ENCODE peak calls at places on chromosomes 6 and 20, in eight cellular contexts. One of them, this sample, is unnamed.
A peak's percentile ranks its signal among the peaks of the same experiment; 100 is the strongest.

GRCh38 chr20:43963872-43964791 is 49.5 kb downstream of the TOX2 start:
- DNase-seq in adrenal gland: no peak
- DNase-seq in heart left ventricle: peak; percentile 57
- DNase-seq in HCT116: no peak
- DNase-seq in H1: no peak
- DNase-seq in ovary: no peak
- DNase-seq in NB4: peak; percentile 88
- DNase-seq in esophagus muscularis mucosa: no peak
- DNase-seq in this sample: no peak

GRCh38 chr6:9437836-9438235 is 977.0 kb downstream of the TFAP2A start:
- DNase-seq in adrenal gland: no peak
- DNase-seq in heart left ventricle: no peak
- DNase-seq in HCT116: no peak
- DNase-seq in H1: no peak
- DNase-seq in ovary: no peak
- DNase-seq in NB4: no peak
- DNase-seq in esophagus muscularis mucosa: no peak
- DNase-seq in this sample: no peak

GRCh38 chr6:34232901-34233300 is 3.8 kb upstream of the HMGA1 start:
- DNase-seq in adrenal gland: no peak
- DNase-seq in heart left ventricle: no peak
- DNase-seq in HCT116: no peak
- DNase-seq in H1: no peak
- DNase-seq in ovary: no peak
- DNase-seq in NB4: peak; percentile 3
- DNase-seq in esophagus muscularis mucosa: no peak
- DNase-seq in this sample: no peak

GRCh38 chr6:88708197-88708744 is 255.1 kb downstream of the RNGTT start:
- DNase-seq in adrenal gland: no peak
- DNase-seq in heart left ventricle: no peak
- DNase-seq in HCT116: no peak
- DNase-seq in H1: no peak
- DNase-seq in ovary: no peak
- DNase-seq in NB4: peak; percentile 9
- DNase-seq in esophagus muscularis mucosa: no peak
- DNase-seq in this sample: no peak

GRCh38 chr20:22681591-22682248 is 97.3 kb upstream of the FOXA2 start:
- DNase-seq in adrenal gland: no peak
- DNase-seq in heart left ventricle: no peak
- DNase-seq in HCT116: no peak
- DNase-seq in H1: no peak
- DNase-seq in ovary: no peak
- DNase-seq in NB4: peak; percentile 69
- DNase-seq in esophagus muscularis mucosa: peak; percentile 75
- DNase-seq in this sample: no peak

GRCh38 chr6:32113386-32114352 is 4.5 kb upstream of the TNXB start:
- DNase-seq in adrenal gland: peak; percentile 96
- DNase-seq in heart left ventricle: peak; percentile 84
- DNase-seq in HCT116: no peak
- DNase-seq in H1: no peak
- DNase-seq in ovary: peak; percentile 98
- DNase-seq in NB4: no peak
- DNase-seq in esophagus muscularis mucosa: peak; percentile 96
- DNase-seq in this sample: no peak

GRCh38 chr6:128005009-128005408 is 104.2 kb upstream of the THEMIS start:
- DNase-seq in adrenal gland: no peak
- DNase-seq in heart left ventricle: no peak
- DNase-seq in HCT116: no peak
- DNase-seq in H1: no peak
- DNase-seq in ovary: no peak
- DNase-seq in NB4: no peak
- DNase-seq in esophagus muscularis mucosa: no peak
- DNase-seq in this sample: no peak

GRCh38 chr6:54037277-54037779 is 73.9 kb upstream of the MLIP start:
- DNase-seq in adrenal gland: no peak
- DNase-seq in heart left ventricle: no peak
- DNase-seq in HCT116: no peak
- DNase-seq in H1: no peak
- DNase-seq in ovary: no peak
- DNase-seq in NB4: no peak
- DNase-seq in esophagus muscularis mucosa: no peak
- DNase-seq in this sample: no peak

GRCh38 chr6:158797331-158798202 is 21.6 kb downstream of the EZR start:
- DNase-seq in adrenal gland: peak; percentile 72
- DNase-seq in heart left ventricle: no peak
- DNase-seq in HCT116: no peak
- DNase-seq in H1: no peak
- DNase-seq in ovary: no peak
- DNase-seq in NB4: no peak
- DNase-seq in esophagus muscularis mucosa: no peak
- DNase-seq in this sample: no peak

GRCh38 chr6:41939848-41940758 is 1.5 kb downstream of the CCND3 start:
- DNase-seq in adrenal gland: no peak
- DNase-seq in heart left ventricle: no peak
- DNase-seq in HCT116: no peak
- DNase-seq in H1: no peak
- DNase-seq in ovary: peak; percentile 17
- DNase-seq in NB4: peak; percentile 84
- DNase-seq in esophagus muscularis mucosa: no peak
- DNase-seq in this sample: no peak

GRCh38 chr6:144262470-144263369 is 22.4 kb upstream of the UTRN start:
- DNase-seq in adrenal gland: no peak
- DNase-seq in heart left ventricle: no peak
- DNase-seq in HCT116: no peak
- DNase-seq in H1: no peak
- DNase-seq in ovary: no peak
- DNase-seq in NB4: peak; percentile 41
- DNase-seq in esophagus muscularis mucosa: no peak
- DNase-seq in this sample: no peak

GRCh38 chr6:33298773-33299236 is at the start of gene RGL2:
- DNase-seq in adrenal gland: peak; percentile 89
- DNase-seq in heart left ventricle: peak; percentile 93
- DNase-seq in HCT116: no peak
- DNase-seq in H1: no peak
- DNase-seq in ovary: peak; percentile 85
- DNase-seq in NB4: peak; percentile 92
- DNase-seq in esophagus muscularis mucosa: peak; percentile 96
- DNase-seq in this sample: peak; percentile 82

DNA sequence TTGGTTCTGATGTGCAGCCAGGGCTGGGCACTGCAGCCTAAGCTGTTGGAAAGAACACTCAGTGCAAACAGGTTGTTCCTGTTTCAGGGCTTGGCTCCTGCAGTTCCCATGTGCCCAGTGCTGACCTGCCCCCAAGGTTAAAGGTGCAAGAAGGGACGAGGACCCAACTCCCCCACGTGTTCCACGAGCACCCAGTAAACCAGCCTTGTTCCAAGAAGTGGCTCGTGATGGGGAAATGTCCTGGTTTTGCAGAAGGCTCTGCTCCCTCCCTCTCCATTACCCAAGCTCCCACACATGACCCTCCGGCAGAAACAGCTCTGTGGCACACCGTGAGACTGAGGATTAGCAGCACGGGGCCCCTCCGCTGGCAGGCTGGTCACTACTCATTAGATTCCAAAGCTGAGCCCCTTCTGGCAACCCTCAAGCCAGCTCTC is 9.4 kb downstream of the ACSS1 start:
- DNase-seq in adrenal gland: no peak
- DNase-seq in heart left ventricle: no peak
- DNase-seq in HCT116: no peak
- DNase-seq in H1: no peak
- DNase-seq in ovary: no peak
- DNase-seq in NB4: no peak
- DNase-seq in esophagus muscularis mucosa: no peak
- DNase-seq in this sample: no peak
- H3K4me3 ChIP-seq in adrenal gland: no peak overlapping the region
- H3K4me3 ChIP-seq in heart left ventricle: no peak overlapping the region
- H3K4me3 ChIP-seq in HCT116: no peak overlapping the region
- H3K4me3 ChIP-seq in H1: no peak overlapping the region
- H3K4me3 ChIP-seq in ovary: no peak overlapping the region
- H3K4me3 ChIP-seq in NB4: no peak overlapping the region
- H3K4me3 ChIP-seq in esophagus muscularis mucosa: no peak overlapping the region
- H3K4me3 ChIP-seq in this sample: no peak overlapping the region

DNA sequence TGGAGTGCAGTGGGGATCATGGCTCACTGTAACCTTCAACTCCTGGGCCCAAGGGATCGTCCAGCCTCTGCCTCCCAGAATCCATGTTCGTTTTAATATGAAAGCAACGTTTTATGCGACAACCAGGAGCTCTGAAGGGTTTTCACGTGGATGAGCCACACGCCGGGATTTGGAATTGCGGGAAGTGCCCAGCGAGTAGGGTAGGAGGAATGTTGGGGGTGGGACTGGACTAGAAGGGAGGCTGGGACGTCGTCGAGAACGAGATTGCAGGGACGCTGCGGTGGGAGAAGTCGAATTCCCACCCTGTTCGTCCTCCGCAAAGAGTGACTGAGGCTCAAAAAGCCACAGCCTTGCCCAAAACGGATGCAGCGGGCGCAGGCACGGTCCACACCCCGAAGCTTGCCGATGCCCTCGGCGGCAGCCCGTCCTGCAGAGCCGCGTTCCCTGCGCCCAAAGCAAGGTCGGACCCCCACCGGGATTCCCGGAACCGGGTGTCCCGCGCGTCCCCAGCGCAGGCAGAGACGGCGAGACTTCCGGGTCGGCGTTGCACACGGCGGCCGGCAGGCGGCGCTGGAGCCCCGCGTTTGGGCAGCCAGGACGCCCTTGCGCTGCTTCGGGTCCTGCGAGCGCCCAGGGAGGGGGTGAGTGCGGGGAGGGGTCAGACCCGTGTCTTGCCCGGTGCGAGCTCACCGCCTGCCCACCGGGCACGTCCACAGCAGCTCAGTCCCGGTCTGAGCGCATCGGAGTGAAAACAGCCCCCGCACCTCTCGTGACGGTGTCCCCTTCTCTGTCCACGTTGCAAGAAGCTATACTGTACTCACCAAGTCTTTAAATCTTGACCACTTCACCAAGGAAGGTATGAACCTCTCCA is 87.8 kb downstream of the DHX35 start:
- DNase-seq in adrenal gland: peak; percentile 85
- DNase-seq in heart left ventricle: peak; percentile 71
- DNase-seq in HCT116: peak; percentile 40
- DNase-seq in H1: peak; percentile 59
- DNase-seq in ovary: peak; percentile 63
- DNase-seq in NB4: peak; percentile 81
- DNase-seq in esophagus muscularis mucosa: no peak
- DNase-seq in this sample: peak; percentile 67
- TF ChIP-seq POLR2A in adrenal gland: no peak
- TF ChIP-seq POLR2A in heart left ventricle: no peak
- TF ChIP-seq POLR2A in HCT116: no peak
- TF ChIP-seq POLR2A in H1: peak; percentile 41
- TF ChIP-seq POLR2A in ovary: no peak
- TF ChIP-seq POLR2A in NB4: peak; percentile 27
- TF ChIP-seq POLR2A in esophagus muscularis mucosa: no peak
- TF ChIP-seq POLR2A in this sample: no peak

GRCh38 chr6:167303660-167304625 is 12.8 kb downstream of the UNC93A start:
- DNase-seq in adrenal gland: no peak
- DNase-seq in heart left ventricle: no peak
- DNase-seq in HCT116: no peak
- DNase-seq in H1: no peak
- DNase-seq in ovary: no peak
- DNase-seq in NB4: no peak
- DNase-seq in esophagus muscularis mucosa: no peak
- DNase-seq in this sample: no peak
- H3K4me3 ChIP-seq in adrenal gland: no peak overlapping the region
- H3K4me3 ChIP-seq in heart left ventricle: no peak overlapping the region
- H3K4me3 ChIP-seq in HCT116: no peak overlapping the region
- H3K4me3 ChIP-seq in H1: no peak overlapping the region
- H3K4me3 ChIP-seq in ovary: no peak overlapping the region
- H3K4me3 ChIP-seq in NB4: no peak overlapping the region
- H3K4me3 ChIP-seq in esophagus muscularis mucosa: no peak overlapping the region
- H3K4me3 ChIP-seq in this sample: no peak overlapping the region

GRCh38 chr6:111624391-111625098 is 18.9 kb upstream of the TRAF3IP2 start:
- DNase-seq in adrenal gland: no peak
- DNase-seq in heart left ventricle: no peak
- DNase-seq in HCT116: no peak
- DNase-seq in H1: no peak
- DNase-seq in ovary: no peak
- DNase-seq in NB4: peak; percentile 30
- DNase-seq in esophagus muscularis mucosa: no peak
- DNase-seq in this sample: no peak

GRCh38 chr6:111625099-111625416 is 19.4 kb upstream of the TRAF3IP2 start:
- DNase-seq in adrenal gland: no peak
- DNase-seq in heart left ventricle: no peak
- DNase-seq in HCT116: no peak
- DNase-seq in H1: no peak
- DNase-seq in ovary: no peak
- DNase-seq in NB4: no peak
- DNase-seq in esophagus muscularis mucosa: no peak
- DNase-seq in this sample: no peak

GRCh38 chr6:111620168-111620567 is 14.5 kb upstream of the TRAF3IP2 start:
- DNase-seq in adrenal gland: no peak
- DNase-seq in heart left ventricle: no peak
- DNase-seq in HCT116: no peak
- DNase-seq in H1: no peak
- DNase-seq in ovary: no peak
- DNase-seq in NB4: no peak
- DNase-seq in esophagus muscularis mucosa: no peak
- DNase-seq in this sample: no peak

GRCh38 chr6:111625511-111626331 is 20.0 kb upstream of the TRAF3IP2 start:
- DNase-seq in adrenal gland: no peak
- DNase-seq in heart left ventricle: peak; percentile 53
- DNase-seq in HCT116: no peak
- DNase-seq in H1: no peak
- DNase-seq in ovary: no peak
- DNase-seq in NB4: no peak
- DNase-seq in esophagus muscularis mucosa: no peak
- DNase-seq in this sample: no peak

DNA sequence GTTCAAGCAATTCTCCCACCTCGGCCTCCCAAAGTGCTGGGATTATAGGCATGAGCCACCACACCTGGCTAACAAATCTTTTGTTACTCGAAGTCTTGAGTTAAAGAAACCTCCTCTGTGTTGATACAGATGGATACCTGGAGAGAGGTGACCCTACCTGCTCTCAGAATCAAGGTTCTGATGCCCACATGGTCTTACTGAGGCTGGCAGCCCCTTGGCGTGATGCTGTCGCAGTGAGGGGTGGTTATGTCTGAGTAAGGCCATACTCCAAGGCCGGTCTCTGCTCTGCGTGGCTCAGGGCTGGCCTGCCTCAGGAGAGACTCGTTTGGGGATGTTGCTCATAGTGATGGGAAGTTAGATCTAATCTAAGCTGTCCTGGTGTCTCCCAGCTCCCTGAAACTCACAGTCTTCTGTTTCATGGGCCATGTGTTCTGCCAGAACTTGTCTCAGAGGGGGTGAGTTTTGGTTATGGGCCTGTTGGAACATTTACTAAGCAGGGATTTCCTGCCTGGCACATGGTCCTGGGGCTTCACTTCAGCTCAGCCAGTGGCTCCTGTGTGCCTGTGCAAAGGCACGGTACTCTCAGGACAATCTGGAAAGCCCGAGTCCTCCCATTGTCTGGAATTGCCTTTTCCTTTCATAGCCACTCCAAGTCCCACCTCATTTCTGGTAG is 17.5 kb upstream of the TRAF3IP2 start:
- DNase-seq in adrenal gland: no peak
- DNase-seq in heart left ventricle: no peak
- DNase-seq in HCT116: no peak
- DNase-seq in H1: no peak
- DNase-seq in ovary: no peak
- DNase-seq in NB4: no peak
- DNase-seq in esophagus muscularis mucosa: no peak
- DNase-seq in this sample: peak; percentile 65
- TF ChIP-seq POLR2A in adrenal gland: no peak
- TF ChIP-seq POLR2A in heart left ventricle: no peak
- TF ChIP-seq POLR2A in HCT116: no peak
- TF ChIP-seq POLR2A in H1: no peak
- TF ChIP-seq POLR2A in ovary: no peak
- TF ChIP-seq POLR2A in NB4: no peak
- TF ChIP-seq POLR2A in esophagus muscularis mucosa: no peak
- TF ChIP-seq POLR2A in this sample: no peak